ENCODE peak calls at places on chromosomes 2 and 18, in six cellular contexts. One of them, this sample, is unnamed.

GRCh38 chr2:47201224-47201623 is 46.1 kb upstream of the STPG4 start:
- DNase-seq in WTC11: no peak
- DNase-seq in tibial nerve: no peak
- DNase-seq in activated T-cell treated with anti-CD3 and anti-CD28 coated beads for 24 hours: no peak
- DNase-seq in sigmoid colon: no peak
- DNase-seq in A172: no peak
- DNase-seq in this sample: no peak

GRCh38 chr2:37500031-37500430 is 155.6 kb downstream of the QPCT start:
- DNase-seq in WTC11: no peak
- DNase-seq in tibial nerve: no peak
- DNase-seq in activated T-cell treated with anti-CD3 and anti-CD28 coated beads for 24 hours: no peak
- DNase-seq in sigmoid colon: no peak
- DNase-seq in A172: no peak
- DNase-seq in this sample: no peak

GRCh38 chr2:85470850-85471800 is 52.6 kb downstream of the SH2D6 start:
- DNase-seq in A172: no peak
- DNase-seq in tibial nerve: no peak
- DNase-seq in sigmoid colon: peak; percentile 61
- DNase-seq in activated T-cell treated with anti-CD3 and anti-CD28 coated beads for 24 hours: no peak
- DNase-seq in WTC11: no peak
- DNase-seq in this sample: no peak

GRCh38 chr18:1392046-1392445 is 487.4 kb downstream of the ADCYAP1 start:
- DNase-seq in sigmoid colon: no peak
- DNase-seq in A172: no peak
- DNase-seq in activated T-cell treated with anti-CD3 and anti-CD28 coated beads for 24 hours: no peak
- DNase-seq in tibial nerve: no peak
- DNase-seq in WTC11: no peak
- DNase-seq in this sample: no peak

GRCh38 chr18:79755496-79756142 is 42.1 kb upstream of the KCNG2 start:
- DNase-seq in WTC11: no peak
- DNase-seq in activated T-cell treated with anti-CD3 and anti-CD28 coated beads for 24 hours: no peak
- DNase-seq in A172: no peak
- DNase-seq in tibial nerve: no peak
- DNase-seq in sigmoid colon: peak; percentile 32
- DNase-seq in this sample: no peak

GRCh38 chr18:25169701-25170100 is 182.3 kb downstream of the ZNF521 start:
- DNase-seq in WTC11: no peak
- DNase-seq in sigmoid colon: no peak
- DNase-seq in tibial nerve: no peak
- DNase-seq in A172: no peak
- DNase-seq in activated T-cell treated with anti-CD3 and anti-CD28 coated beads for 24 hours: no peak
- DNase-seq in this sample: no peak

GRCh38 chr2:129821445-129821844 is 158.0 kb upstream of the RAB6C start:
- DNase-seq in WTC11: no peak
- DNase-seq in A172: no peak
- DNase-seq in tibial nerve: no peak
- DNase-seq in activated T-cell treated with anti-CD3 and anti-CD28 coated beads for 24 hours: no peak
- DNase-seq in sigmoid colon: no peak
- DNase-seq in this sample: peak; percentile 65

GRCh38 chr2:25624635-25625034 is 48.7 kb downstream of the DTNB start:
- DNase-seq in activated T-cell treated with anti-CD3 and anti-CD28 coated beads for 24 hours: no peak
- DNase-seq in A172: no peak
- DNase-seq in WTC11: no peak
- DNase-seq in sigmoid colon: no peak
- DNase-seq in tibial nerve: no peak
- DNase-seq in this sample: no peak

GRCh38 chr2:132984731-132985130 is 314.7 kb upstream of the LYPD1 start:
- DNase-seq in WTC11: no peak
- DNase-seq in sigmoid colon: no peak
- DNase-seq in tibial nerve: no peak
- DNase-seq in activated T-cell treated with anti-CD3 and anti-CD28 coated beads for 24 hours: no peak
- DNase-seq in A172: no peak
- DNase-seq in this sample: no peak

GRCh38 chr18:58768293-58768974 is 96.2 kb upstream of the ZNF532 start:
- DNase-seq in A172: peak; percentile 28
- DNase-seq in WTC11: peak; percentile 90
- DNase-seq in sigmoid colon: peak; percentile 84
- DNase-seq in tibial nerve: peak; percentile 49
- DNase-seq in activated T-cell treated with anti-CD3 and anti-CD28 coated beads for 24 hours: peak; percentile 60
- DNase-seq in this sample: peak; percentile 95

GRCh38 chr18:42893991-42894390 is 221.5 kb downstream of the RIT2 start:
- DNase-seq in sigmoid colon: no peak
- DNase-seq in A172: no peak
- DNase-seq in WTC11: no peak
- DNase-seq in tibial nerve: no peak
- DNase-seq in activated T-cell treated with anti-CD3 and anti-CD28 coated beads for 24 hours: no peak
- DNase-seq in this sample: no peak